ENCODE peak calls at places on chromosomes 7 and 10, in ten cellular contexts. F is breast epithelium, Y is sigmoid colon, R is spleen, D is suprapubic skin, L is GM12891, C is esophagus muscularis mucosa, P is endothelial cell of umbilical vein, O is K562, X is GM12892. N is an unnamed sample.
A peak's percentile ranks its signal among the peaks of the same experiment; 100 is the strongest.

GRCh38 chr7:3217166-3217565 is 83.9 kb upstream of the SDK1 start:
- DNase-seq in F (no peak), R (no peak), D (no peak), X (no peak), Y (no peak), O (no peak), P (no peak), L (no peak), C (peak; percentile 89), N (no peak)

GRCh38 chr7:137944168-137944567 is 57.7 kb downstream of the CREB3L2 start:
- DNase-seq in D (no peak), R (no peak), C (no peak), F (no peak), X (no peak), P (peak; percentile 15), O (no peak), Y (no peak), L (no peak), N (peak; percentile 36)

GRCh38 chr10:123991622-123992570 is 100.3 kb upstream of the CPXM2 start:
- DNase-seq in D (no peak), P (no peak), O (no peak), F (peak; percentile 50), Y (no peak), L (no peak), C (peak; percentile 77), X (no peak), R (no peak), N (no peak)

GRCh38 chr10:1687190-1687589 is 50.1 kb downstream of the ADARB2 start:
- DNase-seq in R (no peak), L (no peak), X (no peak), C (no peak), O (no peak), D (no peak), Y (no peak), F (no peak), P (no peak), N (no peak)

GRCh38 chr10:47031953-47032465 is 120.8 kb downstream of the PTPN20 start:
- DNase-seq in Y (peak; percentile 85), D (peak; percentile 74), F (peak; percentile 33), L (no peak), C (no peak), P (no peak), X (no peak), O (no peak), R (peak; percentile 51), N (no peak)

GRCh38 chr7:39749177-39749576 is 125.8 kb downstream of the RALA start:
- DNase-seq in Y (no peak), L (no peak), C (no peak), D (no peak), X (no peak), F (no peak), O (no peak), P (peak; percentile 14), R (no peak), N (no peak)

GRCh38 chr7:104973909-104974415 is 40.0 kb upstream of the KMT2E start:
- DNase-seq in D (no peak), R (no peak), X (no peak), L (no peak), Y (no peak), F (no peak), C (no peak), P (peak; percentile 94), O (no peak), N (no peak)

GRCh38 chr7:23247101-23247601 is 576 bp downstream of the GPNMB start:
- DNase-seq in R (no peak), F (no peak), X (no peak), L (no peak), C (no peak), D (no peak), Y (no peak), P (no peak), O (no peak), N (no peak)

GRCh38 chr10:105797234-105797890 is 1156.3 kb downstream of the SORCS3 start:
- DNase-seq in Y (no peak), L (peak; percentile 2), P (peak; percentile 1), O (peak; percentile 8), R (no peak), X (no peak), C (no peak), D (no peak), F (no peak), N (no peak)

GRCh38 chr10:3852147-3852904 is 67.3 kb upstream of the KLF6 start:
- DNase-seq in X (no peak), O (peak; percentile 60), D (peak; percentile 91), L (no peak), R (peak; percentile 80), Y (peak; percentile 93), C (no peak), P (peak; percentile 98), F (peak; percentile 82), N (peak; percentile 97)

GRCh38 chr10:21534611-21535493 is 820 bp downstream of the MLLT10 start:
- DNase-seq in P (peak; percentile 38), O (peak; percentile 81), L (peak; percentile 45), Y (peak; percentile 80), F (no peak), X (peak; percentile 32), D (peak; percentile 85), C (no peak), R (peak; percentile 92), N (peak; percentile 54)

GRCh38 chr7:149370790-149371189 is 90.1 kb downstream of the ZNF777 start:
- DNase-seq in L (no peak), R (no peak), X (no peak), P (no peak), Y (no peak), F (no peak), C (no peak), D (no peak), O (no peak), N (no peak)

GRCh38 chr10:90751107-90751997 is 106.5 kb downstream of the HTR7 start:
- DNase-seq in C (no peak), D (no peak), P (peak; percentile 58), X (no peak), Y (no peak), O (peak; percentile 35), F (no peak), R (no peak), L (no peak), N (peak; percentile 14)

DNA sequence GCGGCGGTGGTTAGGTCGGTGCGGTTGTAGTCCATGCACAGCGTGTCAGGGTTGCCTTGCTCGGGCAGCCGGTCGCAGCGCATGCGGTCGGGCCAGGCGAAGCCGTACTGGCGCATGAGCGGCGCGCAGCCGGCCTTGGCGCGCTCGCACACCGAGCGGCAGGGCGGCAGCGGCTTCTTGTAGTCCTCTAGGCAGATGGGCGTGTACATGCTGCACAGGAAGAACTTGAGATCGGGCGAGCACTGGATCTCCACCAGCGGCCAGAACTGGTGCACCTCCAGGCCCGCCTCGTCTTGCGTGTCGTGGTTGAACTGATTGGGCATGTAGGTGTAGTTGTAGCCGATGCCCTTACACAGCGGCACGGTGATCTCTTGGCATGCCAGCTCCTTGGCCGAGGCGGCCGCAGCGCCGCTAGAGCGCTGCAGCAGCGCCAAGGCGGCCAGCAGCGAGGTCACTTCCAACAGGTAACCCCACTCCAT is 1.1 kb downstream of the FZD8 start:
- DNase-seq in F (peak; percentile 57), Y (peak; percentile 82), L (peak; percentile 32), C (no peak), O (no peak), X (no peak), P (peak; percentile 76), R (peak; percentile 85), D (peak; percentile 74), N (peak; percentile 37)
- TF ChIP-seq POLR2A in F (no peak), Y (no peak), L (no peak), C (no peak), O (no peak), X (no peak), P (no peak), R (no peak), D (no peak), N (no peak)

GRCh38 chr10:72319416-72320254 is 35.1 kb downstream of the DNAJB12 start:
- DNase-seq in C (peak; percentile 97), R (peak; percentile 100), P (peak; percentile 98), L (peak; percentile 76), Y (peak; percentile 97), F (peak; percentile 90), X (peak; percentile 85), O (peak; percentile 49), D (peak; percentile 96), N (peak; percentile 92)

GRCh38 chr10:72321248-72322029 is 33.3 kb downstream of the DNAJB12 start:
- DNase-seq in C (no peak), P (no peak), Y (no peak), R (peak; percentile 77), O (peak; percentile 80), D (peak; percentile 66), F (no peak), L (no peak), X (peak; percentile 4), N (no peak)

GRCh38 chr10:72322030-72322279 is 32.8 kb downstream of the DNAJB12 start:
- DNase-seq in Y (no peak), F (no peak), P (no peak), C (no peak), X (no peak), D (no peak), O (no peak), R (peak; percentile 81), L (no peak), N (no peak)

GRCh38 chr10:72322280-72323058 is 32.2 kb downstream of the DNAJB12 start:
- DNase-seq in L (no peak), R (no peak), C (no peak), O (no peak), X (peak; percentile 15), Y (no peak), P (peak; percentile 10), D (peak; percentile 69), F (no peak), N (peak; percentile 50)

GRCh38 chr10:72320676-72321247 is 34.0 kb downstream of the DNAJB12 start:
- DNase-seq in R (peak; percentile 89), O (peak; percentile 96), L (no peak), F (no peak), X (peak; percentile 70), Y (peak; percentile 96), D (peak; percentile 89), C (no peak), P (peak; percentile 90), N (no peak)
- TF ChIP-seq POLR2AphosphoS5 in R (peak; percentile 84), O (peak; percentile 99), L (peak; percentile 57), F (peak; percentile 37), X (peak; percentile 84), Y (peak; percentile 92), D (peak; percentile 83), C (peak; percentile 86), P (peak; percentile 91), N (no peak)

GRCh38 chr10:5945561-5946418 is 31.6 kb downstream of the IL15RA start:
- DNase-seq in L (no peak), C (no peak), P (peak; percentile 97), D (peak; percentile 83), F (no peak), R (peak; percentile 84), Y (peak; percentile 85), O (no peak), X (no peak), N (peak; percentile 20)
- TF ChIP-seq POLR2A in L (no peak), C (no peak), P (peak; percentile 33), D (no peak), F (peak; percentile 20), R (no peak), Y (no peak), O (no peak), X (no peak), N (no peak)

DNA sequence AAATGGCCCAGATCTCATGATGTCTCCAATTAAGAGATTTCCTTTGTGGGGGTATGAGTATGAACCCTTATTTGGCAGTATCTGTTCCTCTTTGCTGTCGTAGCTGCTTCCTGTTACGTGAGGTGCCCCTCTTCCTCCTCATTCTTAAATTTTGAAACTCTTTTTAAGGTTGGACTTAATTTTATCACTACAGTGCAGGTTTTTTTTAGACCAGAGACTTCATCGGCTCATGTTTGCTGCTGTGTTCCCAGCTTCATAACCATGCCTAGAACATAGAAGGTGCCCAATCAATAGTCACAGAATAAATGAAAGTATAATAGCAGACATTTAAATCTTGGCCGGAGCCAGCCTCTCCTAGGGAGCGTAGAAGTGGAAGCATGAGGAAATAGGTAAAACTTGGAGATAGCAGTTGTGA is 2.4 kb downstream of the MIOS start:
- DNase-seq in P (no peak), D (no peak), Y (no peak), L (no peak), O (no peak), R (no peak), F (no peak), C (no peak), X (no peak), N (no peak)
- TF ChIP-seq POLR2AphosphoS5 in P (no peak), D (no peak), Y (no peak), L (no peak), O (no peak), R (peak; percentile 35), F (no peak), C (no peak), X (peak; percentile 12), N (no peak)

N was measured in prostate gland.